ENCODE peak calls at places on chromosomes 12 and 14, in five cellular contexts. One of them, this sample, is unnamed.

GRCh38 chr14:33068626-33069025 is 129.9 kb downstream of the NPAS3 start:
- DNase-seq in choroid plexus epithelial cell: no peak
- DNase-seq in BJ: no peak
- DNase-seq in suprapubic skin: no peak
- DNase-seq in heart right ventricle: no peak
- DNase-seq in this sample: no peak

GRCh38 chr12:47867496-47867941 is 37.3 kb downstream of the VDR start:
- DNase-seq in choroid plexus epithelial cell: peak
- DNase-seq in BJ: peak
- DNase-seq in suprapubic skin: no peak
- DNase-seq in heart right ventricle: no peak
- DNase-seq in this sample: peak

GRCh38 chr12:116598341-116599284 is 39.4 kb downstream of the MAP1LC3B2 start:
- DNase-seq in BJ: no peak
- DNase-seq in suprapubic skin: no peak
- DNase-seq in heart right ventricle: no peak
- DNase-seq in choroid plexus epithelial cell: no peak
- DNase-seq in this sample: no peak

GRCh38 chr14:55077691-55078151 is 26.3 kb downstream of the MAPK1IP1L start:
- DNase-seq in heart right ventricle: no peak
- DNase-seq in BJ: peak
- DNase-seq in choroid plexus epithelial cell: no peak
- DNase-seq in suprapubic skin: no peak
- DNase-seq in this sample: peak

GRCh38 chr14:84877061-84877460 is 652.9 kb upstream of the FLRT2 start:
- DNase-seq in BJ: no peak
- DNase-seq in heart right ventricle: no peak
- DNase-seq in suprapubic skin: no peak
- DNase-seq in choroid plexus epithelial cell: no peak
- DNase-seq in this sample: no peak

GRCh38 chr12:11797317-11797913 is 147.9 kb downstream of the ETV6 start:
- DNase-seq in BJ: peak
- DNase-seq in choroid plexus epithelial cell: peak
- DNase-seq in suprapubic skin: no peak
- DNase-seq in heart right ventricle: no peak
- DNase-seq in this sample: no peak

GRCh38 chr14:67622675-67623074 is 3.0 kb downstream of the ARG2 start:
- DNase-seq in choroid plexus epithelial cell: peak
- DNase-seq in suprapubic skin: no peak
- DNase-seq in BJ: peak
- DNase-seq in heart right ventricle: no peak
- DNase-seq in this sample: peak

GRCh38 chr14:36346052-36346451 is 25.6 kb upstream of the MBIP start:
- DNase-seq in BJ: no peak
- DNase-seq in suprapubic skin: no peak
- DNase-seq in heart right ventricle: no peak
- DNase-seq in choroid plexus epithelial cell: no peak
- DNase-seq in this sample: no peak

GRCh38 chr12:60689137-60689536 is 1093.3 kb downstream of the SLC16A7 start:
- DNase-seq in choroid plexus epithelial cell: no peak
- DNase-seq in heart right ventricle: no peak
- DNase-seq in BJ: no peak
- DNase-seq in suprapubic skin: no peak
- DNase-seq in this sample: peak

GRCh38 chr12:8661016-8661415 is 1.6 kb downstream of the MFAP5 start:
- DNase-seq in suprapubic skin: no peak
- DNase-seq in choroid plexus epithelial cell: no peak
- DNase-seq in BJ: no peak
- DNase-seq in heart right ventricle: no peak
- DNase-seq in this sample: no peak

GRCh38 chr12:51217133-51217967 is 512 bp downstream of the POU6F1 start:
- DNase-seq in suprapubic skin: peak
- DNase-seq in BJ: no peak
- DNase-seq in heart right ventricle: peak
- DNase-seq in choroid plexus epithelial cell: peak
- DNase-seq in this sample: no peak

GRCh38 chr14:105485720-105486332 is 860 bp upstream of the CRIP1 start:
- DNase-seq in suprapubic skin: no peak
- DNase-seq in heart right ventricle: peak
- DNase-seq in BJ: no peak
- DNase-seq in choroid plexus epithelial cell: no peak
- DNase-seq in this sample: no peak

GRCh38 chr12:105419606-105420005 is 89.1 kb downstream of the C12orf75 start:
- DNase-seq in heart right ventricle: no peak
- DNase-seq in choroid plexus epithelial cell: no peak
- DNase-seq in BJ: no peak
- DNase-seq in suprapubic skin: no peak
- DNase-seq in this sample: no peak

DNA sequence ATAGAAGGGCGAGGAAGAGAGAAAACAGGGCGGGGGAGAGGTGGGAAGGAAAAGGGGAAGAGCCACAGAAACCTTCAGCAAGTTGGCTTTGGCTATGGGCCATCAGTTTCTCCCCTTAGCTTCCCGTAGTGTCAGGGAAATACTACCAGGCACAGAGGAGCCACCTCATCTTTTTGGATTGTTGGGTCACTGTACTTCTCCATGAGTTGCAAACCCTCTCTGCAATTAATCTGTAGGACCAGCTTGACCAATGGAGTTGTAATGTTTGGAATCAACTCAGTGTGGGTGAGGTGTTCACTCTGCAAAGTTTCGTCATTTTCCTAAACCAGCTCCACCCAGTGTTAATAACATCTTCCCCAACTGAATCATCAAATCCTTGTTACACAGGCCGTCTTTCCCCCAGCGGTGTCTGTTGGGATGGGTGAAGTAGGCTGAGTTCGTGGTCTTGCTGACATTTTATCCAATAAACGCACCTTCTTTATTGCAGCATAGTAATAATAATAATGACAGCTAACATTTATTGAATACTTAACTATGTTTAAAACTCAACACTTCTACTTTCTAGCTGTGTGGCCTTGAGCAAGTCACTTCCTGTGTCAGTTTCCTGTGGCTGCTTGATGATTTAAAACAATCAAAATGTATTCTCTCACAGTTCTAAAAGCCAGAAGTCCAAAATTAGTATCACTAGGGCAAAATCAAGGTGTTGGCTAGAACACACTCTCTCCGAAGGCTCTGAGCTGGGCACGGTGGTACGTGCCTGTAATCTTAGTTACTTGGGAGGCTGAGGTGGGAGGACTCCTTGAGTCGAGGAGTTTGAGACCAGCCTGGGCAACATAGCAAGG is 8.1 kb upstream of the GLTP start:
- DNase-seq in BJ: peak
- DNase-seq in choroid plexus epithelial cell: peak
- DNase-seq in heart right ventricle: no peak
- DNase-seq in suprapubic skin: no peak
- DNase-seq in this sample: peak
- TF ChIP-seq CTCF in BJ: peak
- TF ChIP-seq CTCF in choroid plexus epithelial cell: peak
- TF ChIP-seq CTCF in heart right ventricle: no peak
- TF ChIP-seq CTCF in suprapubic skin: no peak
- TF ChIP-seq CTCF in this sample: peak

DNA sequence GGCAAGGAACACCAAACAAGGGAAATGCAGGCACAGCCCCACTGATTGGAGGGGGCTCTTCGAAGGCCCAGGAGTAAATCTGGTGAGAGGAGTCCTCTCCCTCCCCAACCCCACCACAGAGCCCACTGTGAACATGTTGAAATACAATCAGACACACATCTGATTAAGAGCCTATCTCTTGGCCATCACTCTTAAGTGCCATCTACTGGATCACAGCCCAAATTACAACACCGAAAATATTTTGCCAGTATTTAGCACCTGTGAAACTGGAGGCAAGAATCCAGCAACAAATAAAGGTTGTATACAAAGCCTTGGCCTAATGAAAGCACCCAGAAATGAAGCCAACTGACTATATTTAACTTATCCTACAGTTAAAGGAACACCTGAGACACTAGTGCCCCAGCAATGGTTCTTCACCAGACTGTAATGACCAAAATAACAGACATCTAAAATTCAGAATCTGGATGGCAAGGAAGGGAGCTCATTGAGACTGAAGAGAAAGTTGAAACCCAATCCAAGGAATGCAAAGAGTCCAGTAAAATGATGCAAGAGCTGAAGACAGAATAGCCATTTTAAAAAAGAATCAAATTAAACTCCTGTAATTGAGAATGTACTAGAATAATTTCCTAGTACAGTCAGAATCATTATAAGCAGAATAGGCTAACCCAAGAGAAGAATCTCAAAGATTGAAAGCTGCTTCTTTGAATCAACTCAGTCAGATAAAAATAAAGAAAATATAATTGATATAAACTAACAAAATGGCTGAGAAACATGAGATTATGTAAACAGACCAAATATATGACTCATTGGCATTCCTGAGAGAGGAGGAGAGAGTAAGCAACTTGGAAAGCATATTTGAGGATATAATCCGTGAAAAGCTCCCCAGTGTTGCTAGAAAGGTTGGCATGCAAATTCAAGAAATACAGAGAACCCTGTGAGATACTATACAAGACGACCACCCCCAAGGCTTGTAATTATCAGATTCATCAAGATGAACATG is 1117.0 kb downstream of the FLRT2 start:
- DNase-seq in choroid plexus epithelial cell: peak
- DNase-seq in heart right ventricle: no peak
- DNase-seq in suprapubic skin: no peak
- DNase-seq in BJ: no peak
- DNase-seq in this sample: peak
- TF ChIP-seq CTCF in choroid plexus epithelial cell: peak
- TF ChIP-seq CTCF in heart right ventricle: no peak
- TF ChIP-seq CTCF in suprapubic skin: no peak
- TF ChIP-seq CTCF in BJ: peak
- TF ChIP-seq CTCF in this sample: no peak

DNA sequence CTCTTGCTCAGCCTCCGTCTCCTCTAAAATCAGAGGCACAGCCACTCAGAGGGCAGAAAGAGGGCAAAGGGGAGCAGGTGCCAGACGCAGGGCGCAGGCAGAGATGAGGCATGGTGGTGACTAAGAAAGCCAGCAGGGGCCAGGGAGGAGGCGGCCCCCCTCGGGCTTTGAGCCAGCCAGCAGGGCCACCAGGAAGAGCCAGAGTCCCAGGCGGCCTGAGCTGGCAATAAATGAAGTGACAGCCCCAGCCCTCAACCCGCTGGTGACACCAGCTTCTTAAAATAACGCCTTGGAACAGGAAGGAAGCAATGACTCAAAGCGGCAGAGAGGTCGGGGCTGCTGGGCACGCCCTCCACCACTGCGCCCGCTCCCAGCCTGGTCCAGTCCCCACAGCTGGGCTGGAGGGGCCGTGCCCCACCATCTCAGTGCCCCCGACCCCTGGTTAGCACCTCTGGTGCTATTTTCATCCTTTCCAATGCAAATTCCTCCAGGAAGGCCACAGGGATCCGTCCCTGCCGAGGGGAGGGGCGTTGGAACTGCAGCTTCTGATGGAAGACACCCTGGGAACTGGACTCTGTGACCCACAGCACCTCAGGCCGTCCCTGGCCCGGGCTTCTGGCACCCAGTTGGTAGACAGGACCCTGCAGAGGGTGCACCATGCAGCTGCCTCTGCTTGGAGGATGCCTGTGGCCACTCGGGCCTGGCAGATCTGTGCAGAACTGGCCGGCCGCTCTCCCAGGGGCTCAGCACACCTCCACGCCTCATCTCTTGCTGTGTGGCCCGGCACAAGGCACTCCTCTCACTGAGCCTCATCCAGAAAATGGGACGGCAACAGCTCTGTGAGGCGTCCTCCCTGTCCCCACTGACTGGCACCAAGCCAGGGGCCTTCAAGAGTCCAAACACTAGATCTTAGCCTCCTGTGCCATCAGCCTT is 113.7 kb downstream of the NCOR2 start:
- DNase-seq in BJ: peak
- DNase-seq in heart right ventricle: peak
- DNase-seq in choroid plexus epithelial cell: peak
- DNase-seq in suprapubic skin: peak
- DNase-seq in this sample: peak
- TF ChIP-seq CTCF in BJ: no peak
- TF ChIP-seq CTCF in heart right ventricle: peak
- TF ChIP-seq CTCF in choroid plexus epithelial cell: no peak
- TF ChIP-seq CTCF in suprapubic skin: no peak
- TF ChIP-seq CTCF in this sample: no peak

DNA sequence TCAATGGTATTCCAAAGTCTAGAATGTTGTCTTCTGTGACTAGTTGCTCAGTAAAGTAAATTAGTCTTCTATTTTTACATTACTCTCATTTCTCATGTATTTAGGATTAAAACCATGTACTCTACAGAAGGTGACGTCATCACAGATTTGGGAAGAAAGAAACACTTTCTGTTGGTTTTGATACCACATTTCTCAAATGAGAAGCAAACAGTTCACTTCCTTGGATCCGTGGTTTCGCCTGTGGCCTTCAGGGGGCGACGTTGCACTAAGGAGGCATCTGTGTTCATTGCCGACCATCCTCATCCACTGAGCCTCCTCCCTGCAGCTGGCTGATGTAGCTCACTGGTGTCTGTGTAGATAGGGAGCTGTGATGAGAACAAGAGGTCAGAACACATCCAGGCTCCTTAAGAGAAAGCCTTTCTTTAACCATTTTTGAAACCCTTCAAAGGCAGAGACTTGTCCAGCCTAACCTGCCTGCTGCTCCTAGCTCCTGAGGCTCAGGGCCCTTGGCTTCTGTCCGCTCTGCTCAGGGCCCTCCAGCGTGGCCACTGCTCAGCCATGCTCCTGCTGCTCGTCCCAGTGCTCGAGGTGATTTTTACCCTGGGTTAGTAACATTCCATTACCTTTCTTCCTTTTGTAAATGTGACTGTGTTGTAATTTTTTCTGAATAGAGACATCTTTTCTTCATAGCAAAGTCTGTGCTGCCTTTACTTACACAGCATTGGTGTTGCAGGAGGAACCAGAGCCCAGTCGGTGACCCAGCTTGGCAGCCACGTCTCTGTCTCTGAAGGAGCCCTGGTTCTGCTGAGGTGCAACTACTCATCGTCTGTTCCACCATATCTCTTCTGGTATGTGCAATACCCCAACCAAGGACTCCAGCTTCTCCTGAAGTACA is 220.6 kb upstream of the OR4E1 start:
- DNase-seq in heart right ventricle: no peak
- DNase-seq in suprapubic skin: no peak
- DNase-seq in choroid plexus epithelial cell: peak
- DNase-seq in BJ: no peak
- DNase-seq in this sample: no peak
- TF ChIP-seq CTCF in heart right ventricle: peak
- TF ChIP-seq CTCF in suprapubic skin: no peak
- TF ChIP-seq CTCF in choroid plexus epithelial cell: peak
- TF ChIP-seq CTCF in BJ: no peak
- TF ChIP-seq CTCF in this sample: peak

This sample was measured in bronchial epithelial cell.